ENCODE peak calls at places on chromosomes 13 and 19, in five cellular contexts. N, M, I, Q and W are unnamed samples.

GRCh38 chr19:3176715-3177501 is 1.7 kb upstream of the S1PR4 start:
- DNase-seq in M (no peak), Q (no peak), I (peak), N (no peak), W (peak)

GRCh38 chr19:18415177-18415867 is 3.9 kb upstream of the SSBP4 start:
- DNase-seq in I (no peak), N (no peak), M (peak), Q (no peak), W (peak)

GRCh38 chr13:48644951-48645350 is 8.8 kb upstream of the CYSLTR2 start:
- DNase-seq in M (no peak), Q (no peak), N (no peak), I (no peak), W (no peak)

GRCh38 chr19:3783660-3784584 is 2.3 kb downstream of the MATK start:
- DNase-seq in Q (peak), N (no peak), M (no peak), I (no peak), W (peak)

GRCh38 chr19:15280048-15280725 is 47.9 kb upstream of the EPHX3 start:
- DNase-seq in N (no peak), I (no peak), Q (no peak), M (no peak), W (no peak)

GRCh38 chr19:7311911-7312310 is 17.7 kb upstream of the INSR start:
- DNase-seq in I (no peak), Q (no peak), N (no peak), M (no peak), W (no peak)

GRCh38 chr19:54439174-54439851 is 9.7 kb upstream of the LENG8 start:
- DNase-seq in M (no peak), I (no peak), Q (peak), N (no peak), W (no peak)

GRCh38 chr19:703329-703650 is 5.4 kb upstream of the PALM start:
- DNase-seq in I (no peak), M (no peak), N (no peak), Q (no peak), W (peak)

GRCh38 chr13:107641574-107641973 is 573.8 kb downstream of the LIG4 start:
- DNase-seq in Q (no peak), N (no peak), M (no peak), I (no peak), W (no peak)

GRCh38 chr19:53132231-53132991 is at the start of gene ZNF415:
- DNase-seq in N (peak), Q (peak), M (no peak), I (no peak), W (peak)

GRCh38 chr13:26821766-26822165 is 61.2 kb upstream of the GPR12 start:
- DNase-seq in I (no peak), Q (no peak), N (no peak), M (no peak), W (no peak)

GRCh38 chr19:46731007-46731501 is 14.1 kb upstream of the PRKD2 start:
- DNase-seq in N (no peak), I (no peak), M (no peak), Q (no peak), W (peak)
- H3K4me3 ChIP-seq in N (no peak), I (no peak), M (no peak), Q (no peak), W (no peak)

DNA sequence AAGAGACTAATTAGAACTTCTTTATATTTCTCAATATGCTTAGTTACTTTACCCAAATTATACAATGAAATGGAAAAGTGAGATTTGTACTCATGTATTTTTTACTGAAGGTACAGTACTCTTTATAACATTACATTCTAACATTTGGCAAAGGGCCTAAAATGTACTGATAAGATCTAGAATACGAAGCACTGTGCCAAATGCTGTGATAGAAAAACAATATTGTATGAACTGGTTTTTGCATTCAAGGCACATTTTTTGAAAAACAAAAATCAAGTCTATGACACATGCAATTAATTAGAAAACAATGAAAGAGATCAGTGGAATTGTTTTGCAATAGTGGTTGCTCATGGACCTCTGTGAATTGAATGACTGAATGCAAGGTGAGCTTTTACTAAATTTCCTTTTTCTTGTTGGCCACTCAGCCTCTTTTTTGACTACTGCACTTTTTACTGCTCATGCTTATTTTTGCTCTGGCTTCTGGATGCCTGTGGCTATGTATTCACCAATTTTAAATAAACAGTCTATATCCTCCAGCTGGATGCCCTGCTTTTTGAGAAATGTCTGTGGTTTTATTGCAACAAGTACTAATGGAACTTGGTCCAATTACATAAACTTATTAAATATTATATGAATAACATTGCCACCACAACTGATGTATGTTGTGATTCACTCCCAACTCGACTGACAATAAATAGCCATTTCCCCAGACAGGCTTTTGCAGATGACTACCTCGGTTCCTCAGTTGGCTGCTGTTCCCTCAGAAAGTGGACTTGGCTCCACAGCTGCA is 41.4 kb upstream of the OBI1 start:
- DNase-seq in M (no peak), Q (no peak), I (no peak), N (no peak), W (no peak)
- TF ChIP-seq POLR2AphosphoS5 in M (no peak), Q (no peak), I (no peak), N (no peak), W (no peak)

GRCh38 chr13:101453784-101454201 is 1.3 kb downstream of the ITGBL1 start:
- DNase-seq in I (no peak), N (no peak), Q (peak), M (no peak), W (no peak)

GRCh38 chr13:101449971-101450748 is 2.3 kb upstream of the ITGBL1 start:
- DNase-seq in Q (no peak), N (no peak), M (no peak), I (peak), W (no peak)

GRCh38 chr13:101450749-101451130 is 1.7 kb upstream of the ITGBL1 start:
- DNase-seq in I (no peak), M (no peak), N (no peak), Q (no peak), W (no peak)

GRCh38 chr13:101452519-101453485 is at the start of gene ITGBL1:
- DNase-seq in M (no peak), N (no peak), Q (no peak), I (no peak), W (no peak)

DNA sequence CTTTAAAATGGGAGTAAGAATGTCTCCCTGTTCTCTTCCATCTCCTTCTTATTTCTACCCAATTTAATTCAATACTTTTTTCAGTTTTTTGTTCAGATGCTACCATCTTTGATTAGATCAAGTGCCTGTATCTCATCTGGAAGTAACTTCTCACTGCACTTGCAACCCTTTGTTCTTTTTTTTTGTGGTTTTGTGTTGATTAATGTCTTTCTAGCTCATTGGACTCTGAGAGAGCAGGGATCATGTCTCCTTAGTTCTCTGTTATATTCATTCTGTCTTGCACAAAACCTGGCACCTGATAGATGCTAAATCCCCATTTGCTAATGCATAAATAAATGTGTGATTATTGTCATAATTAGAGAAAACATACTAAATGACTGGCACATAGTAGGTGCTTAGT is 834 bp upstream of the ITGBL1 start:
- DNase-seq in I (no peak), Q (no peak), M (no peak), N (no peak), W (no peak)
- H3K4me3 ChIP-seq in I (no peak), Q (no peak), M (no peak), N (no peak), W (no peak)

GRCh38 chr13:109768176-109768575 is 18.2 kb downstream of the IRS2 start:
- DNase-seq in N (no peak), Q (no peak), I (no peak), M (no peak), W (no peak)
- TF ChIP-seq POLR2AphosphoS5 in N (no peak), Q (no peak), I (no peak), M (no peak), W (no peak)

DNA sequence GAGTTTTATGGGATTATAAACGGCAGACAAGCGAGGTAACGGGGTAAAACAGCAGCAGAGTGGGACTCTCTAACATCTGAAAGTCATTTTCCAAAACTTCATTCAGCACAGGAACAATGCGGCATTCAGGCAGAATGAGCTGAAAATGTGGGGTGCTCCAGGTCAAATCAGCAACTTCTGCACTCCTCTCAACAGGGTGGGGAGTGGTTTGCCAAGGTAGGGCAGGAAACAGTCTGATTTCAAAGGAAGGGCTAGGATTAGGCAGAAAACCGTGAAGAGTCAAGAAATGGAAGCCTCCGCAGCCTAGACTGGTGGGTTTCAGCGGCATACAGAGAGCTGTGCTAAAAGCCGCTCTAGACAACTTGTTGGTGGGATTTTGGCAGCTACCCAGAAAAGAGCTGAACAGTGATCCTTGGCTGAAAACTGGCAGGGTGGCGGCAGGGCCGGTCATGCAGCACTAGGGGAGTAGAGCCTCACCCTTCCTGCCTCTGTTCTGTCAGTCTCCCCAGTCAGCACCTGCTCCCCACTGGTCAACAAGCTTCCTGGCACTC is 154.2 kb upstream of the KLF12 start:
- DNase-seq in M (no peak), N (no peak), Q (peak), I (no peak), W (peak)
- H3K4me3 ChIP-seq in M (no peak), N (no peak), Q (no peak), I (no peak), W (peak)

GRCh38 chr19:51311388-51312257 is at the start of gene IGLON5:
- DNase-seq in Q (peak), I (no peak), M (no peak), N (no peak), W (peak)
- TF ChIP-seq POLR2AphosphoS5 in Q (peak), I (no peak), M (no peak), N (no peak), W (no peak)

GRCh38 chr13:99662678-99663077 is 161.4 kb downstream of the TM9SF2 start:
- DNase-seq in I (no peak), Q (no peak), N (no peak), M (no peak), W (no peak)
- H3K4me3 ChIP-seq in I (no peak), Q (no peak), N (peak), M (no peak), W (no peak)

GRCh38 chr19:12965017-12965811 is 4.2 kb upstream of the DAND5 start:
- DNase-seq in Q (peak), N (peak), M (no peak), I (peak), W (peak)
- TF ChIP-seq POLR2AphosphoS5 in Q (no peak), N (peak), M (peak), I (peak), W (peak)